ENCODE peak calls at places on chromosomes 13 and 19, in four cellular contexts. Z is thoracic aorta, E is HFF-Myc, M is lung. D is an unnamed sample.

GRCh38 chr13:104949840-104950805 is 1585.3 kb downstream of the EFNB2 start:
- DNase-seq in E (no peak), Z (no peak), M (no peak), D (no peak)

GRCh38 chr13:62512194-62513141 is 1096.8 kb upstream of the PCDH20 start:
- DNase-seq in Z (no peak), E (no peak), M (no peak), D (no peak)

GRCh38 chr13:30796833-30797601 is 61.7 kb downstream of the ALOX5AP start:
- DNase-seq in Z (no peak), E (no peak), M (no peak), D (no peak)

GRCh38 chr13:35618565-35619083 is 142.1 kb upstream of the MAB21L1 start:
- DNase-seq in Z (no peak), M (no peak), E (no peak), D (no peak)

GRCh38 chr13:24261566-24261965 is 47.8 kb upstream of the C1QTNF9 start:
- DNase-seq in M (no peak), Z (no peak), E (no peak), D (no peak)

GRCh38 chr13:110209950-110210603 is 96.9 kb downstream of the COL4A1 start:
- DNase-seq in Z (no peak), E (no peak), M (no peak), D (no peak)

GRCh38 chr19:49837009-49837310 is 14.0 kb upstream of the PTOV1 start:
- DNase-seq in E (no peak), Z (no peak), M (no peak), D (no peak)

GRCh38 chr19:12450817-12451216 is 10.0 kb upstream of the ZNF443 start:
- DNase-seq in M (no peak), E (no peak), Z (no peak), D (no peak)

GRCh38 chr19:19081642-19082151 is 17.9 kb downstream of the SLC25A42 start:
- DNase-seq in Z (no peak), E (no peak), M (no peak), D (no peak)

GRCh38 chr19:7326105-7326877 is 22.4 kb upstream of the ARHGEF18 start:
- DNase-seq in Z (no peak), E (no peak), M (no peak), D (no peak)

GRCh38 chr13:39506559-39507390 is 96.2 kb downstream of the LHFPL6 start:
- DNase-seq in E (no peak), Z (no peak), M (no peak), D (no peak)

GRCh38 chr13:40026174-40026585 is 370.7 kb downstream of the COG6 start:
- DNase-seq in Z (no peak), M (no peak), E (no peak), D (no peak)

GRCh38 chr19:7636691-7637373 is at the start of gene STXBP2:
- DNase-seq in E (no peak), Z (no peak), M (peak), D (no peak)

GRCh38 chr19:11964496-11964857 is 363 bp upstream of the ZNF763 start:
- DNase-seq in Z (no peak), E (no peak), M (peak), D (no peak)

GRCh38 chr13:107339209-107339608 is 771.3 kb upstream of the ARGLU1 start:
- DNase-seq in E (no peak), M (no peak), Z (no peak), D (no peak)

GRCh38 chr19:10975374-10976036 is 14.7 kb downstream of the SMARCA4 start:
- DNase-seq in E (no peak), M (peak), Z (no peak), D (no peak)

GRCh38 chr19:46716013-46716671 is 772 bp downstream of the PRKD2 start:
- DNase-seq in E (no peak), M (no peak), Z (no peak), D (no peak)

GRCh38 chr19:2043864-2044708 is 7.0 kb downstream of the MKNK2 start:
- DNase-seq in M (no peak), E (no peak), Z (no peak), D (no peak)

GRCh38 chr13:25732146-25732865 is 319.5 kb downstream of the SHISA2 start:
- DNase-seq in Z (no peak), M (no peak), E (no peak), D (no peak)

GRCh38 chr19:58361900-58362271 is 665 bp downstream of the ZNF497 start:
- DNase-seq in M (peak), E (no peak), Z (no peak), D (no peak)

GRCh38 chr19:12784871-12785430 is 6.3 kb upstream of the JUNB start:
- DNase-seq in Z (no peak), M (no peak), E (no peak), D (no peak)

GRCh38 chr19:41428481-41428859 is 1.3 kb upstream of the B3GNT8 start:
- DNase-seq in Z (no peak), M (no peak), E (no peak), D (no peak)

GRCh38 chr13:42660367-42660965 is 86.5 kb downstream of the TNFSF11 start:
- DNase-seq in M (no peak), E (peak), Z (no peak), D (no peak)

GRCh38 chr13:33472446-33472845 is 186.9 kb upstream of the STARD13 start:
- DNase-seq in Z (no peak), E (no peak), M (no peak), D (no peak)

GRCh38 chr13:20953245-20953931 is 50.8 kb upstream of the XPO4 start:
- DNase-seq in M (no peak), Z (no peak), E (no peak), D (no peak)

GRCh38 chr13:30477346-30478235 is 11.9 kb upstream of the HMGB1 start:
- DNase-seq in M (no peak), E (no peak), Z (no peak), D (no peak)

GRCh38 chr13:20363604-20364003 is 131.5 kb upstream of the GJB6 start:
- DNase-seq in E (no peak), M (no peak), Z (no peak), D (no peak)

GRCh38 chr19:55156202-55157063 is 1.1 kb downstream of the TNNI3 start:
- DNase-seq in M (peak), Z (no peak), E (no peak), D (no peak)

GRCh38 chr13:93413972-93414717 is 187.5 kb downstream of the GPC6 start:
- DNase-seq in M (no peak), Z (no peak), E (no peak), D (no peak)

GRCh38 chr19:30202060-30202600 is 170.1 kb upstream of the ZNF536 start:
- DNase-seq in Z (no peak), E (no peak), M (no peak), D (no peak)

GRCh38 chr19:46537136-46538097 is 41.8 kb upstream of the PNMA8B start:
- DNase-seq in E (no peak), M (peak), Z (no peak), D (no peak)

GRCh38 chr19:3694361-3695123 is 5.7 kb downstream of the PIP5K1C start:
- DNase-seq in Z (no peak), M (no peak), E (no peak), D (no peak)

GRCh38 chr13:21316376-21316775 is 139.9 kb downstream of the MRPL57 start:
- DNase-seq in Z (no peak), M (no peak), E (no peak), D (no peak)

GRCh38 chr19:35370722-35371121 is at the start of gene GPR42:
- DNase-seq in M (no peak), E (no peak), Z (no peak), D (no peak)

GRCh38 chr19:46346821-46347571 is at the start of gene PPP5C:
- DNase-seq in M (peak), E (peak), Z (peak), D (peak)

GRCh38 chr13:48573213-48573612 is 40.3 kb upstream of the RCBTB2 start:
- DNase-seq in M (no peak), Z (no peak), E (no peak), D (no peak)
- TF ChIP-seq CTCF in M (no peak), Z (no peak), E (no peak), D (no peak)

GRCh38 chr19:13951799-13952153 is 533 bp upstream of the DCAF15 start:
- DNase-seq in M (no peak), E (no peak), Z (no peak), D (no peak)
- H3K4me3 ChIP-seq in M (peak), E (peak), Z (peak), D (peak)

GRCh38 chr13:90551253-90551652 is 796.2 kb upstream of the MIR17HG start:
- DNase-seq in E (no peak), Z (no peak), M (no peak), D (no peak)
- TF ChIP-seq CTCF in E (no peak), Z (no peak), M (no peak), D (no peak)

GRCh38 chr19:40286235-40286530 is 1.0 kb upstream of the AKT2 start:
- DNase-seq in Z (no peak), E (no peak), M (no peak), D (no peak)
- H3K4me3 ChIP-seq in Z (peak), E (peak), M (no peak), D (no peak)

GRCh38 chr19:9321338-9321737 is 2.6 kb upstream of the ZNF559 start:
- DNase-seq in E (no peak), M (no peak), Z (no peak), D (no peak)

GRCh38 chr19:9324584-9324962 is 594 bp downstream of the ZNF559 start:
- DNase-seq in Z (no peak), M (no peak), E (no peak), D (no peak)

GRCh38 chr19:9323557-9323918 is 441 bp upstream of the ZNF559 start:
- DNase-seq in Z (peak), E (peak), M (peak), D (peak)

GRCh38 chr19:9329999-9330398 is 6.0 kb downstream of the ZNF559 start:
- DNase-seq in M (no peak), E (no peak), Z (no peak), D (no peak)

DNA sequence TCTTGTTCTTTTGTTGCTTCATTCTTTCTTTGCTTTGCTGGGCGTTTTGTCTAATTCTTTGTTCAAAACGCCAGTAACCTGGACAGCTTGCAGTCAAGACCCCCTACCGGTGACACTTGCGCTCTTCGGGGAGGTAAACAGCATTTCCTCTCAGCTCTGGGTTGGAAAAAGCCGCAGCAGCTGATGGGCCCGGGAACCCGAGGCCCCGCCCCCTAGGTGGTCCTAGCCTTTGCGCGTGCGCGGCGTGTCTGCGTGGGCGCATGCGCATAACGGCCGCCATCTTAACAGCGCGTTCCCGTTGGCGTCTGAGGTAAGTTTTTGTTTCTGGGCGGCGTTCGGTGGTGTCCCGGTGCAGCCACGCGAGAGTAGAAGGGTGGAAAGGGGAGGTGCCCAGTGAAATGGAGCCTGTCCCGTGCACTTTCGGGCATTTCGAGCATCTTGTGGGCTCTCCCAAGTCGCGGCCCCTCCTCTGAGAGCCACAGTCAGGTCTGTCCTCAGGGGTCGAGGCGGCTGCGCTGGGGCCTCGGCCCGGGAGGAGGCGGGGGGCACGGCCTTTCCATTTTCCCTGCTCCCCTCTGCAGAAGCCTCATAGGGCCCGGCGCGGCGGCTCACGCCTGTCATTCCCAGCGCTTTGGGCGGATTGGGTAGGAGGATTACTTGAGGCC is at the start of gene ZNF559:
- DNase-seq in E (peak), Z (peak), M (peak), D (peak)
- TF ChIP-seq CTCF in E (peak), Z (peak), M (no peak), D (peak)

DNA sequence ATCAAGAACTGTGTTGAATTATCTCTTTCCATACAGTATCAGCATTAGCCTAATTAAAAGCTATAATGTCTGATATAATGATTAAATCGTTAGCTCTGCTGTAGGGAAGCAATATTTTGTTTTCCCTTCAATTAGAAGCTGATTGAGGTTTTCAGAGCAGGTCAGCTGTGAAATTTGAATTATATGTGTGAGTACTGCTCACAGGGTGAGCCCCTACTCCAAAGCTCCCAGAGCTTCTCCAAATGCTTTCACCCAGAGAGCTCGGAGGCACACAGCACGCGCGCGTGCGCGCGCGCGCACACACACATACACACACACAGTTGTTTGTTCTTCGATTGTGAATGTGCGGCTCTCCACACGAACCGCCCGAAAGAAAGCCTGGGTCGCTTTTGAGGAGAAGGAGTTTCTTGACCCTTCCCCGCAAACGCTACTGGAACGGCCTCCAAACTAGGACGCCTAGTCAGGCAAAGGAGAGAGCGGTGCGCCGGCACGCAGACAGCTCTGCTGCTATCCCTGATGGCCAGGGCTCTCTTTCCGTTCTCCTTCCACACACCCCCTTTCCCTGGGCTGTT is 4.8 kb upstream of the SOX1 start:
- DNase-seq in Z (no peak), M (no peak), E (no peak), D (no peak)
- H3K4me3 ChIP-seq in Z (no peak), M (no peak), E (no peak), D (no peak)

D was measured in AG04449.